ENCODE peak calls at places on chromosomes 12 and 14, in four cellular contexts. R is tibial nerve, L is A549, F is H9. V is an unnamed sample.

GRCh38 chr14:23406244-23406643 is 1.8 kb downstream of the MYH6 start:
- DNase-seq in R (no peak), L (no peak), F (no peak), V (no peak)

GRCh38 chr12:101992091-101992490 is 69.7 kb downstream of the WASHC3 start:
- DNase-seq in L (no peak), R (no peak), F (no peak), V (no peak)

GRCh38 chr12:6424008-6424347 is 20.8 kb upstream of the CD27 start:
- DNase-seq in L (no peak), R (no peak), F (no peak), V (no peak)

GRCh38 chr12:127284021-127284420 is 982.9 kb upstream of the TMEM132C start:
- DNase-seq in L (no peak), F (no peak), R (no peak), V (no peak)

GRCh38 chr12:6115389-6115788 is 9.1 kb downstream of the VWF start:
- DNase-seq in F (no peak), R (no peak), L (no peak), V (no peak)

GRCh38 chr12:120981407-120981921 is 3.1 kb downstream of the HNF1A start:
- DNase-seq in F (no peak), R (no peak), L (no peak), V (no peak)

GRCh38 chr12:98503593-98504367 is 11.6 kb upstream of the TMPO start:
- DNase-seq in F (peak), L (peak), R (peak), V (peak)

GRCh38 chr14:87380054-87380453 is 612.9 kb downstream of the GALC start:
- DNase-seq in R (no peak), F (no peak), L (no peak), V (no peak)

GRCh38 chr14:72891666-72892102 is 2.2 kb downstream of the DPF3 start:
- DNase-seq in R (no peak), F (no peak), L (no peak), V (no peak)

GRCh38 chr12:109738209-109738608 is 24.6 kb downstream of the FAM222A start:
- DNase-seq in R (peak), L (no peak), F (no peak), V (no peak)

GRCh38 chr12:56212360-56212759 is 9.4 kb downstream of the RNF41 start:
- DNase-seq in L (no peak), R (no peak), F (no peak), V (no peak)

GRCh38 chr12:27821259-27821973 is 41.4 kb upstream of the MANSC4 start:
- DNase-seq in R (no peak), F (peak), L (peak), V (peak)

GRCh38 chr12:34395056-34396005 is 373.0 kb downstream of the ALG10 start:
- DNase-seq in F (peak), L (no peak), R (peak), V (no peak)

GRCh38 chr12:7411343-7411742 is 32.6 kb downstream of the CD163L1 start:
- DNase-seq in R (no peak), L (no peak), F (peak), V (no peak)

GRCh38 chr12:1795785-1796514 is 24.4 kb upstream of the LRTM2 start:
- DNase-seq in L (peak), R (peak), F (peak), V (peak)

GRCh38 chr14:85532981-85533820 is 3.3 kb downstream of the FLRT2 start:
- DNase-seq in F (peak), L (peak), R (peak), V (no peak)

GRCh38 chr12:41112903-41113302 is 75.2 kb upstream of the PDZRN4 start:
- DNase-seq in F (no peak), L (no peak), R (no peak), V (no peak)

GRCh38 chr12:51377099-51377984 is 13.9 kb downstream of the GALNT6 start:
- DNase-seq in F (no peak), R (no peak), L (no peak), V (no peak)

GRCh38 chr14:79201545-79202247 is 1009.6 kb downstream of the DIO2 start:
- DNase-seq in F (no peak), R (no peak), L (no peak), V (no peak)

GRCh38 chr14:81062816-81063215 is 107.4 kb downstream of the TSHR start:
- DNase-seq in F (peak), L (no peak), R (no peak), V (peak)

GRCh38 chr14:37598085-37598972 is 2.9 kb downstream of the TTC6 start:
- DNase-seq in R (no peak), L (no peak), F (peak), V (no peak)

GRCh38 chr12:45415393-45415817 is 199.5 kb downstream of the ANO6 start:
- DNase-seq in L (peak), R (no peak), F (no peak), V (no peak)

GRCh38 chr14:32940066-32940651 is 1.5 kb downstream of the NPAS3 start:
- DNase-seq in L (no peak), F (no peak), R (no peak), V (no peak)

GRCh38 chr12:6552140-6552551 is 3.7 kb downstream of the IFFO1 start:
- DNase-seq in L (no peak), F (peak), R (no peak), V (no peak)

GRCh38 chr14:65704412-65704811 is 291.9 kb downstream of the FUT8 start:
- DNase-seq in F (no peak), R (no peak), L (no peak), V (no peak)

GRCh38 chr14:96567289-96567899 is 65.2 kb downstream of the PAPOLA start:
- DNase-seq in L (peak), F (no peak), R (no peak), V (peak)

GRCh38 chr12:122513660-122514059 is 12.9 kb upstream of the ZCCHC8 start:
- DNase-seq in F (no peak), R (no peak), L (no peak), V (no peak)

GRCh38 chr14:74658535-74659130 is 46.6 kb upstream of the LTBP2 start:
- DNase-seq in R (no peak), L (no peak), F (no peak), V (no peak)

GRCh38 chr14:100305446-100306255 is 593 bp downstream of the SLC25A29 start:
- DNase-seq in R (no peak), L (peak), F (peak), V (peak)

GRCh38 chr12:31835276-31835882 is 106.6 kb upstream of the AMN1 start:
- DNase-seq in F (no peak), L (peak), R (no peak), V (peak)

GRCh38 chr14:89576960-89577359 is 159.9 kb upstream of the FOXN3 start:
- DNase-seq in F (peak), R (no peak), L (no peak), V (no peak)

GRCh38 chr12:88448337-88448944 is 131.8 kb downstream of the KITLG start:
- DNase-seq in L (no peak), R (no peak), F (no peak), V (no peak)

GRCh38 chr14:32481707-32482106 is 152.6 kb downstream of the AKAP6 start:
- DNase-seq in F (no peak), R (no peak), L (no peak), V (no peak)

GRCh38 chr14:89667983-89668382 is 250.9 kb upstream of the FOXN3 start:
- DNase-seq in F (no peak), R (no peak), L (no peak), V (no peak)

GRCh38 chr14:20614038-20614840 is 23.1 kb upstream of the RNASE12 start:
- DNase-seq in R (no peak), L (peak), F (peak), V (peak)

GRCh38 chr12:116731801-116732200 is 6.1 kb downstream of the SPRING1 start:
- DNase-seq in F (no peak), L (no peak), R (no peak), V (no peak)

GRCh38 chr14:84544486-84544885 is 985.5 kb upstream of the FLRT2 start:
- DNase-seq in F (no peak), R (no peak), L (no peak), V (no peak)

GRCh38 chr12:6089041-6089823 is 35.2 kb downstream of the VWF start:
- DNase-seq in L (no peak), F (peak), R (no peak), V (peak)

DNA sequence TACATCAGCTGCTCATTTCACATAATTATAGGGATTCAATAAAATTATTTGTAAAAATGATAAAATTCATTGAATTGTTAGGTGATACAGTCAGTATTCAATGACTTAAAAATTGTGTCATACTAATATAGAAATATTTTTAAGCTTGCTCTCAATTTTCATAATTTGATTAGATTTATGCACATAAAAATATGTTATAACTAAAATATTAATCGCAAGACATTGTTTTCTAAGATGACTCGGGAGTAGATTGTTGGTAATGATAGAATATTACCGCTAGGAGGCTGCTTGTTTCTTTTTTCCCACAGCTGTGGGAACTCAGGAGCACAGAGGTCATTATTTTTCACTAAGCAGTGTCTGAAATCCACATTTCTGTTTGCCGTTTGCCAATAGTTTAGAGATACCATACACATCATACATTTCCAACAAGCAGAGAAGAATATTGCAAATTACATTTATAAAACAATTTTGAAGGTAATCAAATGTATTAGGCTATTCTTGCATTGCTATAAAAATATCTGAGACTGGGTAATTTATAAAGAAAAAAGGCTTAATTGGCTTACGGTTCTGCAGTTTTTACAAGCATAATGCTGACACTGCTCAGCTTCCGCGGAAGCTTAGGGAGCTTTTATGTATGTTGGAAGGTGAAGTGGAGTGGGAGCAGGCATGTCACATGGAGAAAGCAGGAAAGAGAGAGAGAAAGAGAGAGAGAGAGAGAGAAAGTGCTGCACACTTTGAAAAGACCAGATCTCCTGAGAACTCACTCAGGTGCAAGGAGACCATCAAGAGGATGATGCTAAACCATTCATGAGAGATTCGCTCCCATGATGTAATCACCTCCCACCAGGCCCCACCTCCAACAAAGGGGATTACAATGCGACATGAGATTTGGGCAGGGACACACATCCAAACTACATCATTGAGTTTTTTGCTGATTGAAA is 9.2 kb downstream of the CD69 start:
- DNase-seq in R (no peak), F (no peak), L (peak), V (no peak)
- TF ChIP-seq CTCF in R (no peak), F (no peak), L (no peak), V (no peak)

GRCh38 chr14:41825622-41826021 is 218.9 kb downstream of the LRFN5 start:
- DNase-seq in R (no peak), F (no peak), L (no peak), V (no peak)

DNA sequence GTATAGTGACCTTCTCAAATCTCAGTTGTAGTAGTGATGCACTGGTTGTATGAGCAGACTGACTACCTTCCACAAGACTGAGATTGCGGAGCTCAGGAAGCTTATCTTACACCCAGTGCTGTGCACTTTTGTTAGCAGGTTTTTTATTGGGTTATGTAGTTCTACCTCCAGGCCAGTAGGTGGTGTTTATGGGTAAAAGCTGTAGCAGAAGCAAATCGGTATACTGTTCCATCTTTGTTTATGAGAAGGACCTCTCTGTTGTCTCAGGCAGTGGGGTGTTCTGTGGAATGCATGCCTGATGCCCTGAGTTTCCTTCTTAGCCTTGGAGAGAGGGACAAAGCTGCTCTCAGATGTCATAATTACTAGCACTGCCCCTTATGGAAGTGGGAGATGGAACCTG is 217.8 kb downstream of the LRFN5 start:
- DNase-seq in F (no peak), L (no peak), R (no peak), V (no peak)
- TF ChIP-seq CTCF in F (peak), L (no peak), R (no peak), V (no peak)

DNA sequence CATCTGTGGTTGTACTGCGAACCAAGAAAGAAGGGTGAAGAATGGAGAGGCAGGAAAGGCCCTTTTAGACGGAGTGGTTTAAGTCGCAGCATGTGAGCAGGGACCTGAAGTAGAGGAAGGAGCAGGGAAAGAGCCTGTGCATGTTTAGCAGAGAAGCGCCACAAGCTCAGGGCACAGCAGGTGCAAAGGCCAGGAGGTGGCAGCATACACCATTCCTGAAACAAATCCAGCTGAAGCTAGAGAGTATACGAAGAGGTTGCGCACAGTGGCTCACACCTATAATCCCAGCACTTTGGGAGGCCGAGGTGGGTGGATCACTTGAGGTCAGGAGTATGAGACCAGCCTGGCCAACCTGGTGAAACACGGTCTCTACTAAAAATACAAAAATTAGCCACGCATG is 49.9 kb downstream of the HELB start:
- DNase-seq in R (no peak), L (no peak), F (peak), V (peak)
- TF ChIP-seq CTCF in R (no peak), L (peak), F (peak), V (peak)

DNA sequence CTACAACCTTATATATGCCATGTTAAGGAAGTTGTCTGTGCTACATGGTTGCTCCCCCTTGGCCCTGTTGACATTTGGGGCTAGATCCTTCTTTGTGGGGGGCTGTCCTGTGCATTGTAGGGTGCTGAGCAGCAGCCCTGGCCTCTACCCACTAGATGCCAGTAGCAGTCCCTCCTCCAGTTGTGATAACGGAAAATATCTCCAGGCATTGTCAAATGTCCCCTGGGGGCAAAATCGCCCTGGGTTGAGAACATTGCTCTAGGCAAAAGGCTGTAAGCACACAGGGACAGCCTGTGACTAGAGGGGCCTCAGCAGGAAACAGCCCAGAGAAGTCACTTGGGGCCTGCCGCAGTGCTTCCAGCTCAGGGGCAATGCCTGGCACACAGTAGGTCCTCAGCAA is 1100.3 kb downstream of the BCL11B start:
- DNase-seq in L (no peak), R (no peak), F (no peak), V (no peak)
- TF ChIP-seq CTCF in L (no peak), R (no peak), F (no peak), V (no peak)

GRCh38 chr14:102498005-102498677 is 11.4 kb downstream of the ANKRD9 start:
- DNase-seq in F (peak), R (no peak), L (no peak), V (no peak)
- TF ChIP-seq CTCF in F (peak), R (no peak), L (peak), V (no peak)

GRCh38 chr12:2797721-2798418 is 3.1 kb downstream of the FKBP4 start:
- DNase-seq in F (no peak), R (no peak), L (no peak), V (no peak)
- TF ChIP-seq CTCF in F (no peak), R (no peak), L (peak), V (no peak)

GRCh38 chr14:76551116-76551515 is 175.2 kb downstream of the ESRRB start:
- DNase-seq in F (no peak), L (no peak), R (no peak), V (no peak)

GRCh38 chr14:76550534-76550933 is 174.6 kb downstream of the ESRRB start:
- DNase-seq in F (no peak), R (no peak), L (no peak), V (no peak)

GRCh38 chr14:76551906-76552305 is 176.0 kb downstream of the ESRRB start:
- DNase-seq in L (no peak), F (peak), R (no peak), V (no peak)

GRCh38 chr14:76541594-76542219 is 165.8 kb downstream of the ESRRB start:
- DNase-seq in F (no peak), R (no peak), L (no peak), V (no peak)

GRCh38 chr14:76546426-76547221 is 170.7 kb downstream of the ESRRB start:
- DNase-seq in L (peak), F (peak), R (no peak), V (peak)
- TF ChIP-seq CTCF in L (peak), F (peak), R (no peak), V (peak)

DNA sequence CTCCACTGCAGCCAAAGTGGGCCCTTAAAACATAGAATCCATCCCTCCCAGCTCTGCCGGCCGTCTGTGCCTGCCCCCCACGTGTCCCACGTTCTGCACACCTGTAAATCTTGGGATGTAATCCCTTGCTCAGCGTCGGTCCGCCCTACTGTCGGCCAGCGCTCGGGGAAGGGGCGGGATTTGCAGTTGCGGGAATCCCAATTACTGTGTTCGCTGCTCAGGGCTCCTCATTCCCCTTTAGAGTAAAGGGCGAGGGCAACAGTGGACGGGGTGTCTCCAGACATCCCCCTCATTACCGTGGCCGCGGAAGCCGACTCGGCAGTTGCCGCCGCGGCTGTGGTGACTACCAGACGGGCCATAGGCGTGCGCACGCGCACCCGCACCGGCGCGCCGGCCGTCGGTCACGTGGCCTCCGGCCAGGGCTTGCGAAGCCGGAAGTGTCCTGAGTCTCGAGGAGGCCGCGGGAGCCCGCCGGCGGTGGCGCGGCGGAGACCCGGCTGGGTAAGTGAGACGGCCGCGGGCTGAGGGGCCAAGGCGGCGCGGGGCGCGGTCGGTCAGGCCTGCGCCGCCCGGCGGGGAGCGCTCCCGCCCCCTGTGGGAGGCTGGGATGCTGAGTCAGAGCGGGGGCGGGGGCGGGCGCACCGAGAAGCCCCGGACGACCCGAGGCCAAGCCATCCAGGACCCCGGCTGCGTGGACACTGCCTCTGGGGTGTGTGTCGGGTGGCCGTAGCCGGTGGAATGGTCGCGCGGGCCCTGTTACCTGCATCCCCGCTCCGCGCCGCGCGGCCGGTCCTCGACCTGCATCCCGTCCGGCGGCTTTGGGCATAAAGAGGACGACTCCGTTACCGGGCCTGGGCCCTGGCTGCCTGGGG is at the start of gene TBK1:
- DNase-seq in F (peak), L (peak), R (peak), V (peak)
- TF ChIP-seq CTCF in F (no peak), L (no peak), R (peak), V (no peak)

GRCh38 chr12:83388551-83388950 is 701.8 kb downstream of the TMTC2 start:
- DNase-seq in L (no peak), R (no peak), F (no peak), V (no peak)

GRCh38 chr12:83390186-83390585 is 703.5 kb downstream of the TMTC2 start:
- DNase-seq in F (no peak), L (no peak), R (no peak), V (no peak)

GRCh38 chr12:83389237-83389996 is 702.7 kb downstream of the TMTC2 start:
- DNase-seq in R (no peak), L (no peak), F (peak), V (peak)
- TF ChIP-seq CTCF in R (no peak), L (peak), F (peak), V (no peak)